ENCODE peak calls at places on chromosomes 6 and 20, in nine cellular contexts. One of them, this sample, is unnamed.
A peak's percentile ranks its signal among the peaks of the same experiment; 100 is the strongest.

GRCh38 chr6:11356404-11357155 is 124.1 kb upstream of the NEDD9 start:
- DNase-seq in lung: no peak
- DNase-seq in cardiac muscle cell: no peak
- DNase-seq in AG04450: no peak
- DNase-seq in SK-N-MC: no peak
- DNase-seq in heart left ventricle: peak; percentile 56
- DNase-seq in breast epithelium: no peak
- DNase-seq in heart right ventricle: peak; percentile 20
- DNase-seq in CD4-positive, CD25-positive, alpha-beta regulatory T cell: peak; percentile 65
- DNase-seq in this sample: peak; percentile 33

GRCh38 chr20:43915209-43916072 is 789 bp downstream of the TOX2 start:
- DNase-seq in AG04450: no peak
- DNase-seq in SK-N-MC: no peak
- DNase-seq in lung: no peak
- DNase-seq in CD4-positive, CD25-positive, alpha-beta regulatory T cell: peak; percentile 44
- DNase-seq in heart left ventricle: no peak
- DNase-seq in cardiac muscle cell: no peak
- DNase-seq in heart right ventricle: peak; percentile 31
- DNase-seq in breast epithelium: no peak
- DNase-seq in this sample: no peak

GRCh38 chr6:128754658-128755256 is 128.2 kb upstream of the LAMA2 start:
- DNase-seq in breast epithelium: no peak
- DNase-seq in cardiac muscle cell: no peak
- DNase-seq in heart right ventricle: no peak
- DNase-seq in heart left ventricle: no peak
- DNase-seq in CD4-positive, CD25-positive, alpha-beta regulatory T cell: no peak
- DNase-seq in lung: no peak
- DNase-seq in SK-N-MC: no peak
- DNase-seq in AG04450: no peak
- DNase-seq in this sample: no peak

GRCh38 chr6:44268095-44268628 is 2.1 kb upstream of the TMEM151B start:
- DNase-seq in lung: peak; percentile 61
- DNase-seq in AG04450: no peak
- DNase-seq in CD4-positive, CD25-positive, alpha-beta regulatory T cell: peak; percentile 64
- DNase-seq in SK-N-MC: no peak
- DNase-seq in cardiac muscle cell: peak; percentile 83
- DNase-seq in heart right ventricle: no peak
- DNase-seq in breast epithelium: no peak
- DNase-seq in heart left ventricle: no peak
- DNase-seq in this sample: no peak

GRCh38 chr6:69421270-69421669 is 375.5 kb downstream of the LMBRD1 start:
- DNase-seq in heart right ventricle: no peak
- DNase-seq in lung: no peak
- DNase-seq in breast epithelium: no peak
- DNase-seq in SK-N-MC: no peak
- DNase-seq in CD4-positive, CD25-positive, alpha-beta regulatory T cell: no peak
- DNase-seq in heart left ventricle: no peak
- DNase-seq in cardiac muscle cell: no peak
- DNase-seq in AG04450: no peak
- DNase-seq in this sample: no peak

GRCh38 chr6:30394139-30394538 is 49.2 kb downstream of the RPP21 start:
- DNase-seq in heart left ventricle: no peak
- DNase-seq in CD4-positive, CD25-positive, alpha-beta regulatory T cell: no peak
- DNase-seq in lung: no peak
- DNase-seq in SK-N-MC: no peak
- DNase-seq in breast epithelium: no peak
- DNase-seq in heart right ventricle: no peak
- DNase-seq in AG04450: no peak
- DNase-seq in cardiac muscle cell: no peak
- DNase-seq in this sample: no peak

GRCh38 chr20:17505664-17506517 is 25.3 kb downstream of the BFSP1 start:
- DNase-seq in CD4-positive, CD25-positive, alpha-beta regulatory T cell: peak; percentile 41
- DNase-seq in cardiac muscle cell: no peak
- DNase-seq in AG04450: no peak
- DNase-seq in heart left ventricle: no peak
- DNase-seq in lung: no peak
- DNase-seq in SK-N-MC: no peak
- DNase-seq in breast epithelium: no peak
- DNase-seq in heart right ventricle: no peak
- DNase-seq in this sample: no peak

GRCh38 chr6:105431226-105431625 is 28.3 kb upstream of the PREP start:
- DNase-seq in breast epithelium: no peak
- DNase-seq in cardiac muscle cell: peak; percentile 64
- DNase-seq in lung: no peak
- DNase-seq in heart right ventricle: no peak
- DNase-seq in heart left ventricle: no peak
- DNase-seq in CD4-positive, CD25-positive, alpha-beta regulatory T cell: peak; percentile 72
- DNase-seq in AG04450: peak; percentile 15
- DNase-seq in SK-N-MC: peak; percentile 51
- DNase-seq in this sample: no peak

GRCh38 chr6:10297825-10298224 is 117.0 kb downstream of the TFAP2A start:
- DNase-seq in cardiac muscle cell: no peak
- DNase-seq in lung: no peak
- DNase-seq in CD4-positive, CD25-positive, alpha-beta regulatory T cell: no peak
- DNase-seq in AG04450: no peak
- DNase-seq in heart right ventricle: no peak
- DNase-seq in breast epithelium: no peak
- DNase-seq in heart left ventricle: no peak
- DNase-seq in SK-N-MC: no peak
- DNase-seq in this sample: no peak

GRCh38 chr6:166906376-166907044 is 49.8 kb downstream of the RNASET2 start:
- DNase-seq in lung: no peak
- DNase-seq in CD4-positive, CD25-positive, alpha-beta regulatory T cell: no peak
- DNase-seq in heart left ventricle: no peak
- DNase-seq in breast epithelium: no peak
- DNase-seq in SK-N-MC: no peak
- DNase-seq in heart right ventricle: no peak
- DNase-seq in AG04450: no peak
- DNase-seq in cardiac muscle cell: no peak
- DNase-seq in this sample: no peak

GRCh38 chr6:28240517-28240916 is 11.6 kb downstream of the ZKSCAN4 start:
- DNase-seq in lung: no peak
- DNase-seq in SK-N-MC: no peak
- DNase-seq in CD4-positive, CD25-positive, alpha-beta regulatory T cell: no peak
- DNase-seq in heart right ventricle: no peak
- DNase-seq in breast epithelium: no peak
- DNase-seq in cardiac muscle cell: no peak
- DNase-seq in heart left ventricle: no peak
- DNase-seq in AG04450: no peak
- DNase-seq in this sample: no peak

GRCh38 chr20:10629946-10630345 is 43.9 kb downstream of the JAG1 start:
- DNase-seq in lung: no peak
- DNase-seq in heart left ventricle: no peak
- DNase-seq in heart right ventricle: no peak
- DNase-seq in cardiac muscle cell: no peak
- DNase-seq in AG04450: no peak
- DNase-seq in breast epithelium: no peak
- DNase-seq in SK-N-MC: no peak
- DNase-seq in CD4-positive, CD25-positive, alpha-beta regulatory T cell: no peak
- DNase-seq in this sample: no peak

GRCh38 chr20:62739067-62739466 is 30.4 kb downstream of the NTSR1 start:
- DNase-seq in AG04450: no peak
- DNase-seq in SK-N-MC: no peak
- DNase-seq in cardiac muscle cell: no peak
- DNase-seq in heart right ventricle: no peak
- DNase-seq in breast epithelium: peak; percentile 22
- DNase-seq in heart left ventricle: no peak
- DNase-seq in lung: no peak
- DNase-seq in CD4-positive, CD25-positive, alpha-beta regulatory T cell: no peak
- DNase-seq in this sample: peak; percentile 42

GRCh38 chr6:22880686-22881433 is 311.5 kb downstream of the HDGFL1 start:
- DNase-seq in heart right ventricle: no peak
- DNase-seq in AG04450: peak; percentile 95
- DNase-seq in SK-N-MC: no peak
- DNase-seq in cardiac muscle cell: peak; percentile 21
- DNase-seq in CD4-positive, CD25-positive, alpha-beta regulatory T cell: no peak
- DNase-seq in heart left ventricle: no peak
- DNase-seq in breast epithelium: no peak
- DNase-seq in lung: no peak
- DNase-seq in this sample: no peak

GRCh38 chr6:65461121-65461520 is 245.9 kb downstream of the EYS start:
- DNase-seq in cardiac muscle cell: peak; percentile 13
- DNase-seq in breast epithelium: no peak
- DNase-seq in CD4-positive, CD25-positive, alpha-beta regulatory T cell: no peak
- DNase-seq in lung: no peak
- DNase-seq in heart right ventricle: no peak
- DNase-seq in heart left ventricle: no peak
- DNase-seq in SK-N-MC: no peak
- DNase-seq in AG04450: no peak
- DNase-seq in this sample: no peak

GRCh38 chr6:107822154-107823046 is 1.7 kb downstream of the SCML4 start:
- DNase-seq in heart right ventricle: no peak
- DNase-seq in SK-N-MC: no peak
- DNase-seq in breast epithelium: no peak
- DNase-seq in lung: no peak
- DNase-seq in cardiac muscle cell: no peak
- DNase-seq in CD4-positive, CD25-positive, alpha-beta regulatory T cell: peak; percentile 90
- DNase-seq in heart left ventricle: no peak
- DNase-seq in AG04450: no peak
- DNase-seq in this sample: no peak

GRCh38 chr6:52183131-52183530 is 3.0 kb upstream of the IL17A start:
- DNase-seq in lung: no peak
- DNase-seq in heart right ventricle: no peak
- DNase-seq in AG04450: no peak
- DNase-seq in breast epithelium: no peak
- DNase-seq in SK-N-MC: no peak
- DNase-seq in cardiac muscle cell: peak; percentile 9
- DNase-seq in heart left ventricle: no peak
- DNase-seq in CD4-positive, CD25-positive, alpha-beta regulatory T cell: no peak
- DNase-seq in this sample: no peak

GRCh38 chr6:15827492-15828255 is 164.8 kb upstream of the DTNBP1 start:
- DNase-seq in lung: no peak
- DNase-seq in CD4-positive, CD25-positive, alpha-beta regulatory T cell: no peak
- DNase-seq in SK-N-MC: no peak
- DNase-seq in breast epithelium: no peak
- DNase-seq in AG04450: no peak
- DNase-seq in cardiac muscle cell: no peak
- DNase-seq in heart left ventricle: peak; percentile 33
- DNase-seq in heart right ventricle: peak; percentile 59
- DNase-seq in this sample: no peak

GRCh38 chr6:50905297-50905696 is 86.6 kb downstream of the TFAP2B start:
- DNase-seq in heart left ventricle: no peak
- DNase-seq in AG04450: no peak
- DNase-seq in SK-N-MC: no peak
- DNase-seq in cardiac muscle cell: no peak
- DNase-seq in lung: no peak
- DNase-seq in breast epithelium: no peak
- DNase-seq in heart right ventricle: no peak
- DNase-seq in CD4-positive, CD25-positive, alpha-beta regulatory T cell: no peak
- DNase-seq in this sample: no peak

DNA sequence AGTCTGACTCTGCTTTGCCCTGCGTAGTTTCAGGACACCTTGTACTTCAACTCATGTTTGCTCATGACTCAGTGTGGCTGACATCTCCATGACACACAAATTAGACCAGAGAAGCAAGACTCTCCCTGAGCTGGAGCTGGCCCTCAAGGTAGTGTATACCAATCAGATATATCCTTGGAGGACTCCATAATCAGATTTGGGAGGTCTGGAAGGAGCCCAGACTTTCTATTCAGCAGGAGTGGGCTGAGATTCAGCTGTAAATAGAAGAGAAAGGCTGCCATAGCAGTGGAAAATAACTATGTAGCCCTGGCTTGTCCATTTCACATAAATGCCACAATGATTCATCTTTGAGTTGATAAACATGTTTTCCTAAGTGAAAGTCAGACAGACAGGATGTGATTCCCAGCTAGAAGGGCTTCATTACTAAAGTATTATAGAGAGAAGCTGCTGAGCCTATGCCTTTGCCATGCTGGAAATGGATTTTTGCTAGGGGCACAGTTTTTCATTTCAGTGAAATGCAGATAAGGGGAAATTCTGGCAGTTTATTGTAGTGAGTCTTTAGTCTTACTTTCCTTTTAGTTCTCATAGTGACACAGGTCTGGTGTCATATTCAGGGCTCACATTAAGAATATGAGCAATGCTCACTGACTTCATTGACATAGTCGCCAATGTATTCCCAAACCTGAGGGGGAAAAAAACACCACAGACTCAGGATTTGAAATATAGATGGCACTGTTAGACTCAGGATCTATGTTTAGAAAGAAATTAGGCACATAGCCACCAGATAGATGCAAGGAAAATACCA is 95.3 kb downstream of the CLVS2 start:
- DNase-seq in lung: no peak
- DNase-seq in CD4-positive, CD25-positive, alpha-beta regulatory T cell: no peak
- DNase-seq in breast epithelium: no peak
- DNase-seq in SK-N-MC: no peak
- DNase-seq in AG04450: no peak
- DNase-seq in heart right ventricle: no peak
- DNase-seq in heart left ventricle: no peak
- DNase-seq in cardiac muscle cell: no peak
- DNase-seq in this sample: no peak
- H3K9me3 ChIP-seq in lung: no peaks in the 10 kb centered on the region
- H3K9me3 ChIP-seq in CD4-positive, CD25-positive, alpha-beta regulatory T cell: no peaks in the 10 kb centered on the region
- H3K9me3 ChIP-seq in breast epithelium: no peaks in the 10 kb centered on the region
- H3K9me3 ChIP-seq in SK-N-MC: no peaks in the 10 kb centered on the region
- H3K9me3 ChIP-seq in AG04450: no peaks in the 10 kb centered on the region
- H3K9me3 ChIP-seq in heart right ventricle: no peaks in the 10 kb centered on the region
- H3K9me3 ChIP-seq in heart left ventricle: no peaks in the 10 kb centered on the region
- H3K9me3 ChIP-seq in cardiac muscle cell: no peaks in the 10 kb centered on the region
- H3K9me3 ChIP-seq in this sample: no peaks in the 10 kb centered on the region

GRCh38 chr6:139472341-139473038 is 98.0 kb upstream of the CITED2 start:
- DNase-seq in breast epithelium: no peak
- DNase-seq in heart left ventricle: no peak
- DNase-seq in AG04450: no peak
- DNase-seq in cardiac muscle cell: no peak
- DNase-seq in lung: no peak
- DNase-seq in heart right ventricle: no peak
- DNase-seq in CD4-positive, CD25-positive, alpha-beta regulatory T cell: no peak
- DNase-seq in SK-N-MC: no peak
- DNase-seq in this sample: no peak
- H3K27ac ChIP-seq in breast epithelium: no peak overlapping the region
- H3K27ac ChIP-seq in heart left ventricle: no peak overlapping the region
- H3K27ac ChIP-seq in AG04450: no peak overlapping the region
- H3K27ac ChIP-seq in cardiac muscle cell: no peak overlapping the region
- H3K27ac ChIP-seq in lung: no peak overlapping the region
- H3K27ac ChIP-seq in heart right ventricle: no peak overlapping the region
- H3K27ac ChIP-seq in CD4-positive, CD25-positive, alpha-beta regulatory T cell: no peak overlapping the region
- H3K27ac ChIP-seq in SK-N-MC: peak overlapping the region; percentile 97
- H3K27ac ChIP-seq in this sample: peak overlapping the region; percentile 65

DNA sequence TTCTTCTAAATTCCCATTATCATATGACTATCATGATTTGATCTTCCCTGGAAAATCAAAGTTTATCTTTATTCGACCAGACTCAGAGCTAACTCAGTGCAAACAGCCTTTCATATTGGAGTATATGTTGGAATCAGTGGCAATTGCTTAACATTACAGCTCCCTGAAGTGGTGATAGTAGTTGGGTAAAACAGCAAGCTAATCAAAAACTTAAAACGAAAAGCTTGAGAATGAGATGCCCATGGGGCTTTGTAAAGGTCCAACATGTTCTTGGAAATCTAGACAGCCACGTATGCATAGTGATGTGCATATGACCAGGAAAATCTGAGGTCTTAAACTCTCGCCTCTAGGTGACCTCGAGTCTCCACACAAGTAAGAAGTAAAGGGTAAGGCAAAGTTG is 437.6 kb downstream of the KIF16B start:
- DNase-seq in SK-N-MC: no peak
- DNase-seq in breast epithelium: no peak
- DNase-seq in lung: no peak
- DNase-seq in cardiac muscle cell: no peak
- DNase-seq in heart right ventricle: no peak
- DNase-seq in CD4-positive, CD25-positive, alpha-beta regulatory T cell: no peak
- DNase-seq in AG04450: no peak
- DNase-seq in heart left ventricle: no peak
- DNase-seq in this sample: no peak
- H3K9me3 ChIP-seq in SK-N-MC: no peaks in the 10 kb centered on the region
- H3K9me3 ChIP-seq in breast epithelium: no peaks in the 10 kb centered on the region
- H3K9me3 ChIP-seq in lung: no peaks in the 10 kb centered on the region
- H3K9me3 ChIP-seq in cardiac muscle cell: no peaks in the 10 kb centered on the region
- H3K9me3 ChIP-seq in heart right ventricle: peaks cover 18% of the 10 kb centered on the region
- H3K9me3 ChIP-seq in CD4-positive, CD25-positive, alpha-beta regulatory T cell: no peaks in the 10 kb centered on the region
- H3K9me3 ChIP-seq in AG04450: peaks cover 5% of the 10 kb centered on the region
- H3K9me3 ChIP-seq in heart left ventricle: peaks cover 4% of the 10 kb centered on the region
- H3K9me3 ChIP-seq in this sample: no peaks in the 10 kb centered on the region

GRCh38 chr6:121597654-121598053 is 162.2 kb downstream of the GJA1 start:
- DNase-seq in AG04450: no peak
- DNase-seq in CD4-positive, CD25-positive, alpha-beta regulatory T cell: no peak
- DNase-seq in heart right ventricle: no peak
- DNase-seq in breast epithelium: no peak
- DNase-seq in SK-N-MC: no peak
- DNase-seq in cardiac muscle cell: no peak
- DNase-seq in heart left ventricle: no peak
- DNase-seq in lung: no peak
- DNase-seq in this sample: no peak
- H3K27ac ChIP-seq in AG04450: no peak overlapping the region
- H3K27ac ChIP-seq in CD4-positive, CD25-positive, alpha-beta regulatory T cell: no peak overlapping the region
- H3K27ac ChIP-seq in heart right ventricle: no peak overlapping the region
- H3K27ac ChIP-seq in breast epithelium: no peak overlapping the region
- H3K27ac ChIP-seq in SK-N-MC: no peak overlapping the region
- H3K27ac ChIP-seq in cardiac muscle cell: no peak overlapping the region
- H3K27ac ChIP-seq in heart left ventricle: no peak overlapping the region
- H3K27ac ChIP-seq in lung: no peak overlapping the region
- H3K27ac ChIP-seq in this sample: no peak overlapping the region